ENCODE peak calls at places on chromosomes 3 and 15, in four cellular contexts. One of them, this sample, is unnamed.

GRCh38 chr15:58805095-58805494 is 34.0 kb downstream of the MINDY2 start:
- DNase-seq in IMR-90: peak; percentile 23
- DNase-seq in K562: no peak
- DNase-seq in GM12878: no peak
- DNase-seq in this sample: no peak

GRCh38 chr3:193240850-193241706 is at the start of gene PLAAT1:
- DNase-seq in IMR-90: peak; percentile 19
- DNase-seq in GM12878: no peak
- DNase-seq in K562: peak; percentile 88
- DNase-seq in this sample: peak; percentile 39

GRCh38 chr3:180066598-180066997 is 29.9 kb upstream of the PEX5L start:
- DNase-seq in K562: no peak
- DNase-seq in IMR-90: no peak
- DNase-seq in GM12878: no peak
- DNase-seq in this sample: no peak

GRCh38 chr3:172506094-172506493 is 17.1 kb downstream of the TNFSF10 start:
- DNase-seq in K562: no peak
- DNase-seq in IMR-90: no peak
- DNase-seq in GM12878: no peak
- DNase-seq in this sample: no peak

GRCh38 chr3:194422188-194422587 is 23.1 kb upstream of the GP5 start:
- DNase-seq in GM12878: no peak
- DNase-seq in IMR-90: peak; percentile 87
- DNase-seq in K562: no peak
- DNase-seq in this sample: no peak

GRCh38 chr3:43233062-43233461 is 53.3 kb upstream of the SNRK start:
- DNase-seq in K562: no peak
- DNase-seq in GM12878: no peak
- DNase-seq in IMR-90: no peak
- DNase-seq in this sample: no peak

GRCh38 chr3:16460273-16460672 is 53.2 kb downstream of the RFTN1 start:
- DNase-seq in K562: no peak
- DNase-seq in GM12878: no peak
- DNase-seq in IMR-90: no peak
- DNase-seq in this sample: no peak

GRCh38 chr3:184543848-184544512 is 17.6 kb upstream of the EPHB3 start:
- DNase-seq in K562: peak; percentile 66
- DNase-seq in GM12878: no peak
- DNase-seq in IMR-90: peak; percentile 69
- DNase-seq in this sample: peak; percentile 66

GRCh38 chr3:46395210-46395661 is 11.6 kb downstream of the CCR5AS start:
- DNase-seq in IMR-90: peak; percentile 33
- DNase-seq in K562: peak; percentile 58
- DNase-seq in GM12878: no peak
- DNase-seq in this sample: no peak

GRCh38 chr3:41710646-41711388 is 251.1 kb downstream of the ULK4 start:
- DNase-seq in K562: no peak
- DNase-seq in IMR-90: peak; percentile 83
- DNase-seq in GM12878: no peak
- DNase-seq in this sample: peak; percentile 13

GRCh38 chr3:6770376-6770648 is 90.6 kb upstream of the GRM7 start:
- DNase-seq in K562: no peak
- DNase-seq in GM12878: no peak
- DNase-seq in IMR-90: no peak
- DNase-seq in this sample: no peak

GRCh38 chr15:71545223-71545760 is 265.1 kb upstream of the NR2E3 start:
- DNase-seq in GM12878: no peak
- DNase-seq in K562: no peak
- DNase-seq in IMR-90: peak; percentile 45
- DNase-seq in this sample: no peak

GRCh38 chr3:71585891-71586809 is 2.6 kb upstream of the FOXP1 start:
- DNase-seq in K562: peak; percentile 16
- DNase-seq in IMR-90: peak; percentile 66
- DNase-seq in GM12878: no peak
- DNase-seq in this sample: peak; percentile 46

GRCh38 chr3:29335438-29335837 is 54.6 kb downstream of the RBMS3 start:
- DNase-seq in GM12878: no peak
- DNase-seq in K562: no peak
- DNase-seq in IMR-90: peak; percentile 98
- DNase-seq in this sample: peak; percentile 89

GRCh38 chr3:8482960-8483665 is 18.5 kb upstream of the LMCD1 start:
- DNase-seq in K562: no peak
- DNase-seq in IMR-90: peak; percentile 97
- DNase-seq in GM12878: no peak
- DNase-seq in this sample: peak; percentile 72

GRCh38 chr3:48435223-48435595 is 4.7 kb downstream of the CCDC51 start:
- DNase-seq in IMR-90: no peak
- DNase-seq in K562: no peak
- DNase-seq in GM12878: no peak
- DNase-seq in this sample: no peak

GRCh38 chr3:120931593-120931992 is 23.6 kb downstream of the STXBP5L start:
- DNase-seq in IMR-90: no peak
- DNase-seq in GM12878: no peak
- DNase-seq in K562: no peak
- DNase-seq in this sample: no peak

GRCh38 chr3:128485283-128486156 is 7.5 kb downstream of the GATA2 start:
- DNase-seq in K562: no peak
- DNase-seq in IMR-90: no peak
- DNase-seq in GM12878: no peak
- DNase-seq in this sample: no peak

GRCh38 chr3:117788086-117788485 is 1078.5 kb downstream of the TUSC7 start:
- DNase-seq in IMR-90: peak; percentile 90
- DNase-seq in GM12878: no peak
- DNase-seq in K562: no peak
- DNase-seq in this sample: no peak

GRCh38 chr3:95319921-95320494 is 1257.1 kb downstream of the NSUN3 start:
- DNase-seq in K562: no peak
- DNase-seq in IMR-90: no peak
- DNase-seq in GM12878: no peak
- DNase-seq in this sample: no peak

GRCh38 chr15:32824777-32825176 is 107.0 kb downstream of the GREM1 start:
- DNase-seq in GM12878: no peak
- DNase-seq in K562: no peak
- DNase-seq in IMR-90: peak; percentile 92
- DNase-seq in this sample: peak; percentile 89

GRCh38 chr15:82532991-82533481 is 7.2 kb downstream of the RPS17 start:
- DNase-seq in K562: no peak
- DNase-seq in GM12878: no peak
- DNase-seq in IMR-90: no peak
- DNase-seq in this sample: no peak

GRCh38 chr3:28080716-28081115 is 160.7 kb upstream of the CMC1 start:
- DNase-seq in GM12878: no peak
- DNase-seq in IMR-90: no peak
- DNase-seq in K562: no peak
- DNase-seq in this sample: no peak

GRCh38 chr15:40982855-40983254 is 29.6 kb downstream of the CHAC1 start:
- DNase-seq in GM12878: no peak
- DNase-seq in K562: no peak
- DNase-seq in IMR-90: peak; percentile 93
- DNase-seq in this sample: no peak

GRCh38 chr3:53845103-53845880 is 927 bp downstream of the CHDH start:
- DNase-seq in IMR-90: peak; percentile 13
- DNase-seq in GM12878: no peak
- DNase-seq in K562: peak; percentile 22
- DNase-seq in this sample: peak; percentile 60

GRCh38 chr3:197019021-197019420 is 10.6 kb downstream of the MELTF start:
- DNase-seq in GM12878: no peak
- DNase-seq in IMR-90: no peak
- DNase-seq in K562: no peak
- DNase-seq in this sample: no peak

GRCh38 chr3:17800232-17800631 is 57.8 kb upstream of the TBC1D5 start:
- DNase-seq in IMR-90: no peak
- DNase-seq in GM12878: no peak
- DNase-seq in K562: no peak
- DNase-seq in this sample: no peak

GRCh38 chr15:40092416-40093223 is 16.1 kb downstream of the BMF start:
- DNase-seq in GM12878: no peak
- DNase-seq in K562: no peak
- DNase-seq in IMR-90: peak; percentile 86
- DNase-seq in this sample: no peak

GRCh38 chr3:87997298-87997697 is 61.5 kb downstream of the CGGBP1 start:
- DNase-seq in K562: no peak
- DNase-seq in GM12878: peak; percentile 26
- DNase-seq in IMR-90: no peak
- DNase-seq in this sample: no peak

GRCh38 chr3:118736107-118736506 is 298.5 kb downstream of the IGSF11 start:
- DNase-seq in IMR-90: no peak
- DNase-seq in K562: no peak
- DNase-seq in GM12878: no peak
- DNase-seq in this sample: no peak

GRCh38 chr15:95286911-95287769 is 1043.4 kb upstream of the NR2F2 start:
- DNase-seq in K562: no peak
- DNase-seq in IMR-90: peak; percentile 44
- DNase-seq in GM12878: peak; percentile 28
- DNase-seq in this sample: no peak

GRCh38 chr15:78831229-78832207 is 20.3 kb upstream of the ADAMTS7 start:
- DNase-seq in GM12878: no peak
- DNase-seq in IMR-90: no peak
- DNase-seq in K562: no peak
- DNase-seq in this sample: no peak

GRCh38 chr3:127217594-127218456 is 24.9 kb downstream of the PRR23E start:
- DNase-seq in K562: no peak
- DNase-seq in IMR-90: peak; percentile 1
- DNase-seq in GM12878: no peak
- DNase-seq in this sample: no peak

GRCh38 chr15:60477991-60478632 is 830 bp downstream of the ICE2 start:
- DNase-seq in GM12878: peak; percentile 15
- DNase-seq in IMR-90: peak; percentile 49
- DNase-seq in K562: peak; percentile 19
- DNase-seq in this sample: peak; percentile 45

GRCh38 chr3:117526485-117527079 is 817.0 kb downstream of the TUSC7 start:
- DNase-seq in GM12878: no peak
- DNase-seq in K562: peak; percentile 2
- DNase-seq in IMR-90: peak; percentile 55
- DNase-seq in this sample: peak; percentile 42

GRCh38 chr15:43521419-43521818 is 4.0 kb downstream of the MAP1A start:
- DNase-seq in K562: no peak
- DNase-seq in GM12878: no peak
- DNase-seq in IMR-90: no peak
- DNase-seq in this sample: no peak

GRCh38 chr15:50247819-50248650 is 17.5 kb downstream of the HDC start:
- DNase-seq in IMR-90: no peak
- DNase-seq in GM12878: no peak
- DNase-seq in K562: no peak
- DNase-seq in this sample: no peak

GRCh38 chr15:63210151-63211051 is 21.0 kb downstream of the RAB8B start:
- DNase-seq in IMR-90: no peak
- DNase-seq in K562: no peak
- DNase-seq in GM12878: no peak
- DNase-seq in this sample: no peak
- TF ChIP-seq ELK1 in IMR-90: no peak
- TF ChIP-seq ELK1 in K562: no peak
- TF ChIP-seq ELK1 in GM12878: no peak
- TF ChIP-seq ELK1 in this sample: no peak

GRCh38 chr3:58474348-58474911 is 17.5 kb upstream of the KCTD6 start:
- DNase-seq in K562: no peak
- DNase-seq in GM12878: no peak
- DNase-seq in IMR-90: no peak
- DNase-seq in this sample: no peak

GRCh38 chr3:58473275-58473674 is 18.6 kb upstream of the KCTD6 start:
- DNase-seq in IMR-90: no peak
- DNase-seq in GM12878: no peak
- DNase-seq in K562: no peak
- DNase-seq in this sample: no peak

GRCh38 chr3:58470363-58471024 is 21.4 kb upstream of the KCTD6 start:
- DNase-seq in K562: no peak
- DNase-seq in GM12878: no peak
- DNase-seq in IMR-90: no peak
- DNase-seq in this sample: no peak

GRCh38 chr3:58471025-58471887 is 20.6 kb upstream of the KCTD6 start:
- DNase-seq in K562: peak; percentile 53
- DNase-seq in GM12878: no peak
- DNase-seq in IMR-90: peak; percentile 83
- DNase-seq in this sample: peak; percentile 96

GRCh38 chr3:58474967-58475578 is 16.8 kb upstream of the KCTD6 start:
- DNase-seq in K562: no peak
- DNase-seq in GM12878: no peak
- DNase-seq in IMR-90: no peak
- DNase-seq in this sample: no peak
- TF ChIP-seq ELK1 in K562: no peak
- TF ChIP-seq ELK1 in GM12878: no peak
- TF ChIP-seq ELK1 in IMR-90: no peak
- TF ChIP-seq ELK1 in this sample: no peak

GRCh38 chr15:65211157-65211982 is at the start of gene CILP:
- DNase-seq in K562: no peak
- DNase-seq in IMR-90: peak; percentile 59
- DNase-seq in GM12878: no peak
- DNase-seq in this sample: no peak
- TF ChIP-seq ELK1 in K562: no peak
- TF ChIP-seq ELK1 in IMR-90: no peak
- TF ChIP-seq ELK1 in GM12878: no peak
- TF ChIP-seq ELK1 in this sample: no peak

GRCh38 chr3:124882749-124883148 is 4.4 kb downstream of the ITGB5 start:
- DNase-seq in IMR-90: peak; percentile 12
- DNase-seq in K562: no peak
- DNase-seq in GM12878: no peak
- DNase-seq in this sample: no peak

GRCh38 chr3:124883191-124883747 is 3.9 kb downstream of the ITGB5 start:
- DNase-seq in K562: no peak
- DNase-seq in GM12878: no peak
- DNase-seq in IMR-90: no peak
- DNase-seq in this sample: no peak

GRCh38 chr3:124881976-124882697 is 5.0 kb downstream of the ITGB5 start:
- DNase-seq in IMR-90: no peak
- DNase-seq in K562: no peak
- DNase-seq in GM12878: no peak
- DNase-seq in this sample: no peak

GRCh38 chr3:124885466-124886167 is 1.5 kb downstream of the ITGB5 start:
- DNase-seq in K562: no peak
- DNase-seq in GM12878: no peak
- DNase-seq in IMR-90: no peak
- DNase-seq in this sample: no peak

DNA sequence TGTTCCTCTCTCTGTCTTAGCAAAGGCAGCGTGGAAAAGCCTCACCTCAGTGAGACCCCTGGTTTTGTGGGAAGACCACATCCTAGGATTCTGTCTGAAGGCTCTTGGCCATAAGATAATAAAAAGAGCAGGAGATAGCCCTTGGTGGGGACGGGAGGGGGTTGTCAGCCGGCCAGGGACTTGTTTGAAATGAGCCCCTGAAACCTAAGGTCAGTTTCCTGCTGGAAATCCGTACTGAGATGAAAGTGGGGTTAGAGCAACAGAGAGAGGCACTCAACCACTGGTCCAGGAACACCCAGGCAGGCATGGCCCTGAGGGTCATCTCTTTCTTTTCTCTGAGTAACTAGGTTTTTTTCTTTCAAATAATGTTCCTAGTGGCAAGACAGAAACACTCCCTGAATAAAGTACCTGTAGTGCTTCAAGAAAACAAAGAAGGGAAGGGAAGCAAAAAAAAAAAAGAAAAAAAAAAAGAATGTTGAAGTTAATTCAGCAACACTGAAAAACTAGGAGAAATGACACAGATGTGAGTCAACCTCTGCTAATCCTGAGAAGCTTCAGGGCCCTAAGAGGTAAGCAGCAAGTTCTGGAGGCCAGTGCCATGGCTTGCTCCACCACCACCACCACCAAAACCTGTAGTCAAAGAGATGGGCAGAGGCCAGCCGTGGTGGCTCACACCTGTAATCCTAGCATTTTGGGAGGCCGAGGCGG is 3.2 kb downstream of the ITGB5 start:
- DNase-seq in IMR-90: peak; percentile 65
- DNase-seq in K562: no peak
- DNase-seq in GM12878: no peak
- DNase-seq in this sample: no peak
- TF ChIP-seq ELK1 in IMR-90: no peak
- TF ChIP-seq ELK1 in K562: no peak
- TF ChIP-seq ELK1 in GM12878: no peak
- TF ChIP-seq ELK1 in this sample: no peak

This sample was measured in A549.